ENCODE peak calls at places on chromosome 1, in five cellular contexts. Q is IMR-90, R is K562, O is SK-N-SH, H is HepG2. K is an unnamed sample.

GRCh38 chr1:41396084-41396483 is 34.9 kb downstream of the FOXO6 start:
- DNase-seq in Q (no peak), R (no peak), O (no peak), H (no peak), K (no peak)

GRCh38 chr1:39001516-39002389 is 10.7 kb downstream of the AKIRIN1 start:
- DNase-seq in Q (no peak), R (no peak), O (no peak), H (no peak), K (no peak)

GRCh38 chr1:204031098-204031710 is 41.7 kb upstream of the SOX13 start:
- DNase-seq in Q (no peak), R (no peak), O (no peak), H (no peak), K (no peak)

GRCh38 chr1:100353073-100353801 is 931 bp downstream of the CDC14A start:
- DNase-seq in Q (no peak), R (no peak), O (peak), H (peak), K (peak)

GRCh38 chr1:6869002-6869380 is 83.7 kb downstream of the CAMTA1 start:
- DNase-seq in Q (no peak), R (no peak), O (no peak), H (no peak), K (no peak)

GRCh38 chr1:34406377-34406776 is 229.7 kb downstream of the C1orf94 start:
- DNase-seq in Q (no peak), R (no peak), O (no peak), H (no peak), K (no peak)

GRCh38 chr1:6358757-6359567 is 34.6 kb downstream of the ACOT7 start:
- DNase-seq in Q (peak), R (no peak), O (peak), H (no peak), K (no peak)

GRCh38 chr1:147852706-147853225 is 49.8 kb upstream of the GJA8 start:
- DNase-seq in Q (no peak), R (no peak), O (no peak), H (no peak), K (no peak)

GRCh38 chr1:151193856-151194255 is 3.9 kb upstream of the VPS72 start:
- DNase-seq in Q (no peak), R (no peak), O (no peak), H (no peak), K (no peak)

GRCh38 chr1:110495926-110496600 is 22.9 kb downstream of the KCNA10 start:
- DNase-seq in Q (peak), R (peak), O (peak), H (peak), K (no peak)

GRCh38 chr1:36560177-36560576 is 77.5 kb upstream of the CSF3R start:
- DNase-seq in Q (no peak), R (no peak), O (no peak), H (no peak), K (no peak)

GRCh38 chr1:30773722-30774121 is 16.1 kb upstream of the LAPTM5 start:
- DNase-seq in Q (no peak), R (no peak), O (no peak), H (no peak), K (no peak)

GRCh38 chr1:202806845-202807366 is 1.3 kb downstream of the KDM5B start:
- DNase-seq in Q (no peak), R (peak), O (no peak), H (no peak), K (no peak)

GRCh38 chr1:209674957-209675566 is at the start of gene G0S2:
- DNase-seq in Q (peak), R (peak), O (peak), H (no peak), K (no peak)

GRCh38 chr1:244096066-244096610 is 45.1 kb downstream of the ZBTB18 start:
- DNase-seq in Q (no peak), R (no peak), O (no peak), H (no peak), K (no peak)

GRCh38 chr1:164660415-164661174 is 101.6 kb downstream of the PBX1 start:
- DNase-seq in Q (peak), R (no peak), O (no peak), H (no peak), K (peak)

GRCh38 chr1:237041795-237042466 is at the start of gene RYR2:
- DNase-seq in Q (no peak), R (no peak), O (peak), H (no peak), K (no peak)

GRCh38 chr1:13694886-13695684 is 4.9 kb upstream of the PRDM2 start:
- DNase-seq in Q (no peak), R (no peak), O (no peak), H (no peak), K (no peak)

GRCh38 chr1:81111818-81112217 is 688.9 kb upstream of the ADGRL2 start:
- DNase-seq in Q (peak), R (no peak), O (no peak), H (no peak), K (no peak)

GRCh38 chr1:6345460-6345859 is 48.1 kb downstream of the ACOT7 start:
- DNase-seq in Q (no peak), R (no peak), O (no peak), H (no peak), K (no peak)

GRCh38 chr1:79224537-79224936 is 218.0 kb upstream of the ADGRL4 start:
- DNase-seq in Q (no peak), R (no peak), O (no peak), H (no peak), K (no peak)

GRCh38 chr1:45518910-45519309 is 2.8 kb downstream of the PRDX1 start:
- DNase-seq in Q (no peak), R (no peak), O (no peak), H (no peak), K (no peak)

GRCh38 chr1:223258751-223259177 is 105.2 kb downstream of the SUSD4 start:
- DNase-seq in Q (peak), R (peak), O (no peak), H (peak), K (no peak)

GRCh38 chr1:226888021-226888420 is 17.6 kb downstream of the PSEN2 start:
- DNase-seq in Q (no peak), R (no peak), O (no peak), H (no peak), K (no peak)
- TF ChIP-seq MXI1 in Q (no peak), R (no peak), O (no peak), H (no peak), K (no peak)

GRCh38 chr1:219801433-219801832 is 126.9 kb downstream of the SLC30A10 start:
- DNase-seq in Q (no peak), R (no peak), O (no peak), H (no peak), K (no peak)

GRCh38 chr1:219806020-219806419 is 122.3 kb downstream of the SLC30A10 start:
- DNase-seq in Q (no peak), R (no peak), O (no peak), H (no peak), K (no peak)

GRCh38 chr1:219806642-219807041 is 121.7 kb downstream of the SLC30A10 start:
- DNase-seq in Q (no peak), R (no peak), O (no peak), H (no peak), K (no peak)

GRCh38 chr1:219808790-219809189 is 119.6 kb downstream of the SLC30A10 start:
- DNase-seq in Q (no peak), R (no peak), O (no peak), H (no peak), K (no peak)

GRCh38 chr1:219805191-219805590 is 123.2 kb downstream of the SLC30A10 start:
- DNase-seq in Q (no peak), R (no peak), O (no peak), H (no peak), K (no peak)
- TF ChIP-seq MXI1 in Q (no peak), R (no peak), O (no peak), H (no peak), K (no peak)

GRCh38 chr1:199448641-199449040 is 578.9 kb upstream of the NR5A2 start:
- DNase-seq in Q (no peak), R (no peak), O (no peak), H (no peak), K (no peak)
- TF ChIP-seq MXI1 in Q (no peak), R (no peak), O (no peak), H (no peak), K (no peak)

DNA sequence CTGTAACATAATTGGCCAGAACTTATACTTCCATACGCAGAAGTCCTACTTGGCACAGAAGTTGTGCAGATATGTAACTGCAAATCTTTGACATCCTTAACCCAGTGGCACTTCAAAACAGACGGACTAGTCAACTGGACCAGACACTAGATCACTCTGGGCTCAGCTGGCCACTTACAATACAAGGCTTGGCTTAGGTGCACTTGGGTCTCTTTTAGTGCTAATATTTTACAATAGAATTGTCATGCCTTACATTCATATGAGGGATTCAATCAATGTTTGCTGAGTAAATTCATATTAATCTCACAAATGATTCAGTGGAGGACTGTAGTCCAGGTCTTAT is 20.1 kb downstream of the XKR8 start:
- DNase-seq in Q (no peak), R (no peak), O (no peak), H (no peak), K (no peak)
- TF ChIP-seq MXI1 in Q (no peak), R (no peak), O (no peak), H (no peak), K (no peak)

GRCh38 chr1:197137322-197137721 is 9.1 kb downstream of the ASPM start:
- DNase-seq in Q (no peak), R (no peak), O (no peak), H (no peak), K (no peak)

GRCh38 chr1:197141556-197141955 is 4.9 kb downstream of the ASPM start:
- DNase-seq in Q (no peak), R (no peak), O (no peak), H (no peak), K (no peak)

GRCh38 chr1:197139169-197139568 is 7.3 kb downstream of the ASPM start:
- DNase-seq in Q (no peak), R (no peak), O (no peak), H (no peak), K (no peak)

GRCh38 chr1:197144570-197145325 is 1.7 kb downstream of the ASPM start:
- DNase-seq in Q (peak), R (peak), O (peak), H (peak), K (no peak)

DNA sequence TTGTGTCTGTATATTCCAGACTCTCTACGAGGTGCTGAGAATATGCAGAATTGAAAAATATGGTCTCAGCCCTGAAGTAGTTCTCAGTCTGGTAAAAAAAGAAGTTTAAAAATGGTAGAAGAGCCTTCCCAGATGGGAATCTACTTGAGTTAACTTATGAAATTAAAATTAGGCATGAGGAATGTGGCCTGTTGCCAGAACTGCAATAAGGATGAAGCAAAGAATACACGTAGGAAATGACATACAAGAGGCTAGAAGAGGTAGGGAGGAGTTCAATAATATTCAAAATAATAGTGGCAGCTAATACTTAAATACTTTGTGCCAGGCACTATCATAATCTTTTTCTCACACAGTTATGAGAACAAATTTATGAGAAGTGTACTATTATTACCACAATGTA is 6.3 kb downstream of the ASPM start:
- DNase-seq in Q (peak), R (no peak), O (no peak), H (no peak), K (no peak)
- TF ChIP-seq MXI1 in Q (no peak), R (no peak), O (no peak), H (no peak), K (no peak)

GRCh38 chr1:25996966-25997758 is 701 bp downstream of the PAFAH2 start:
- DNase-seq in Q (peak), R (peak), O (peak), H (peak), K (peak)
- TF ChIP-seq MXI1 in Q (no peak), R (no peak), O (peak), H (peak), K (no peak)